ENCODE peak calls at places on chromosomes 16 and 17, in ten cellular contexts. D, C, Z, M, W, F, N, T, H and I are unnamed samples.

GRCh38 chr17:80947200-80947940 is 44.3 kb upstream of the CHMP6 start:
- DNase-seq in D (no peak), C (no peak), Z (peak; percentile 33), M (no peak), W (peak; percentile 5), F (peak; percentile 50), N (no peak), T (no peak), H (no peak), I (no peak)

GRCh38 chr17:42676424-42677011 is at the start of gene PLEKHH3:
- DNase-seq in D (peak; percentile 59), C (no peak), Z (no peak), M (no peak), W (no peak), F (no peak), N (peak; percentile 69), T (no peak), H (peak; percentile 85), I (no peak)

GRCh38 chr16:23379707-23380106 is 73.3 kb downstream of the COG7 start:
- DNase-seq in D (no peak), C (no peak), Z (no peak), M (no peak), W (no peak), F (peak; percentile 69), N (no peak), T (no peak), H (no peak), I (no peak)

GRCh38 chr17:3848229-3848628 is 2.2 kb upstream of the NCBP3 start:
- DNase-seq in D (no peak), C (no peak), Z (no peak), M (no peak), W (no peak), F (no peak), N (no peak), T (no peak), H (no peak), I (no peak)

GRCh38 chr17:52158450-52159042 is at the start of gene CA10:
- DNase-seq in D (no peak), C (no peak), Z (no peak), M (no peak), W (no peak), F (peak; percentile 59), N (no peak), T (no peak), H (peak; percentile 81), I (no peak)

GRCh38 chr17:65332375-65332774 is 195.2 kb downstream of the RGS9 start:
- DNase-seq in D (no peak), C (peak; percentile 2), Z (no peak), M (no peak), W (no peak), F (no peak), N (no peak), T (no peak), H (no peak), I (no peak)

GRCh38 chr17:79258843-79259242 is 184.2 kb downstream of the ENGASE start:
- DNase-seq in D (no peak), C (no peak), Z (no peak), M (no peak), W (no peak), F (no peak), N (no peak), T (no peak), H (no peak), I (no peak)

GRCh38 chr17:3534881-3535252 is 22.7 kb downstream of the TRPV3 start:
- DNase-seq in D (no peak), C (no peak), Z (peak; percentile 64), M (no peak), W (no peak), F (no peak), N (no peak), T (no peak), H (no peak), I (no peak)

GRCh38 chr16:74169687-74170522 is 126.7 kb upstream of the PSMD7 start:
- DNase-seq in D (no peak), C (peak; percentile 71), Z (no peak), M (no peak), W (no peak), F (no peak), N (no peak), T (no peak), H (no peak), I (no peak)

GRCh38 chr17:33385133-33385532 is 92.0 kb upstream of the ASIC2 start:
- DNase-seq in D (no peak), C (no peak), Z (no peak), M (no peak), W (no peak), F (no peak), N (no peak), T (no peak), H (no peak), I (no peak)

GRCh38 chr17:33385713-33386112 is 92.6 kb upstream of the ASIC2 start:
- DNase-seq in D (no peak), C (no peak), Z (no peak), M (no peak), W (no peak), F (no peak), N (no peak), T (no peak), H (no peak), I (no peak)

GRCh38 chr17:33389506-33390141 is 96.5 kb upstream of the ASIC2 start:
- DNase-seq in D (no peak), C (no peak), Z (no peak), M (no peak), W (no peak), F (no peak), N (no peak), T (no peak), H (no peak), I (no peak)

GRCh38 chr17:33387406-33387805 is 94.3 kb upstream of the ASIC2 start:
- DNase-seq in D (no peak), C (no peak), Z (no peak), M (no peak), W (no peak), F (no peak), N (no peak), T (no peak), H (no peak), I (no peak)

DNA sequence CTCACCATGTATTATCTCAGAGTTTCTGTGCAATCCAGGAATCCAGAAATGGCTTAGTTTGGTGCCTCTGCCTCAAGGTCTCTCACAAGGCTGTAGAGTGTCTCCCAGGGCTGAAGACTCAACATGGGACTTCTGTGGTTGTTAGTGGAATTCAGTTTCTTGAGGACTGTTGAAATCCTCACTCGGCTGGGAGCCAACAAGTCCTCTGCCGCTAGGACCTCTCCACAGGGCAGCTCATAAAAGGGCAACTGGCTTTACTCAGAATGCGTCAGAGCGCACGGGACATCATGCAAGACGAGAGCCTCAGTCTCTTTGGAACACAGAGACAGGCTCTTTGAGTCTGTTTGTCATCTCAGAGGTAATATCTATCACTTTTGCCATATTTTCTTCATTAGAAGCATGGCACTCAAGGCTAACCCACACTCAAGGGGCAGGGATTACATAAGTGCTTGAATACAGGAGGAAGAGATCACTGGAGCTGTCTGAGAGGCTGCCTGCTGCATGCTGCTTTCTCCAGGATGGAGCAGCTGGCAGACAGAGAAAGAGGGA is 97.5 kb upstream of the ASIC2 start:
- DNase-seq in D (no peak), C (no peak), Z (no peak), M (no peak), W (no peak), F (no peak), N (no peak), T (no peak), H (no peak), I (no peak)
- H3K4me3 ChIP-seq in D (no peak overlapping the region), C (no peak overlapping the region), Z (no peak overlapping the region), M (no peak overlapping the region), W (no peak overlapping the region), F (no peak overlapping the region), N (no peak overlapping the region), T (no peak overlapping the region), H (no peak overlapping the region), I (no peak overlapping the region)

DNA sequence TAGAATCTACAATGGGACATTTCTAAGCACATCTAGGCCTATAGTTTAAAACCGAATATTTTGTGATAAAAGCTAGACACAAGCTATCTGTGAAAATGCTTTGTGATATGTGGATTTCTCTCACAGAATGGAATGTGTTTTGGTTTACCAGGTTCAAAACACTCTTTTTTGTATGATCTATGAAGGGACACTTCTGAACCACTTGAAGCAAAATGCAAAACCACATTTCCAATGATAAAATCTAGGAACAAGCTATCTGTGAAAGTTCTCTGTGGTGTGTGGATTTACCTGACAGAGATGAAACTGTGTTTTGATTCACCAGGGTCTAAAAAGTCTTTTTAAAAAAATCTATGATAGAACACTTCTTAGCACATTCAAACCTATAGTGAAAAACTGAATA is 2192.4 kb downstream of the TP53TG3F start:
- DNase-seq in D (no peak), C (no peak), Z (no peak), M (no peak), W (no peak), F (no peak), N (no peak), T (no peak), H (no peak), I (no peak)
- H3K9me3 ChIP-seq in D (peaks cover 18% of the 10 kb centered on the region), C (no peaks in the 10 kb centered on the region), Z (no peaks in the 10 kb centered on the region), M (no peaks in the 10 kb centered on the region), W (no peaks in the 10 kb centered on the region), F (peaks cover 54% of the 10 kb centered on the region), N (no peaks in the 10 kb centered on the region), T (no peaks in the 10 kb centered on the region), H (peaks cover 47% of the 10 kb centered on the region), I (no peaks in the 10 kb centered on the region)

DNA sequence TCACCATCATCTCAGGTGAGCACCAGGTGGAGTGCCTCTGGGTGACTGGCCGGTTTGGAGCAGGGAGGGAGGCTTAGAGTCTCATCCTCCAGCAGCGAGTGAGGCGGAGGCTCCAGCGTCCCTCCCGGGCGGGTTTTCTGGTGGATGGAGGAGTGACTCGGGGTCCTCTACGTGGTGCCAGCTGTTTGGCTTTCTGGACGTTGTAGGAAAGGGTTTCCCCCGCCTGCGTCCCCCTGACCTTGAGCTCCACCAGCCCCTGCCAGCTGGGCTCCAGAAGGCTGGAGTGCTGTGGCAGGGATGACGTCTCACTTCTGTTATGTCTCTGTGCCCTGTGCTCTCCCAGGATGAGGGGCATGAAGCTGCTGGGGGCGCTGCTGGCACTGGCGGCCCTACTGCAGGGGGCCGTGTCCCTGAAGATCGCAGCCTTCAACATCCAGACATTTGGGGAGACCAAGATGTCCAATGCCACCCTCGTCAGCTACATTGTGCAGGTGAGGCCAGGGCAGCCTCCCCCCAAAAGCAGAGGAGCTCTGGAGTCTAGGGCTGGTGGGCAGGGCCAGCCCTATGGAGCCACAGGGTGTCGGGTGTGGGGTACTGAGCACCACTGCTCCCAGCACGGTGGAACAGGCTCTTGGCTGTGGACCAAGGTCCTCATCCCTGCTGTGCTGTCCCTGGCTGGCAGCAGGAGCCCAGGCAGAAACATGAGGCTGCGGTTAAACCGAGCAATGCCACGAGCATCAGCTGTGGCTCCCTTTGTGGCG is 719 bp downstream of the DNASE1 start:
- DNase-seq in D (no peak), C (no peak), Z (peak; percentile 37), M (no peak), W (peak; percentile 15), F (peak; percentile 65), N (no peak), T (no peak), H (no peak), I (no peak)
- H3K27ac ChIP-seq in D (peak overlapping the region; percentile 51), C (no peak overlapping the region), Z (no peak overlapping the region), M (no peak overlapping the region), W (no peak overlapping the region), F (no peak overlapping the region), N (no peak overlapping the region), T (no peak overlapping the region), H (no peak overlapping the region), I (no peak overlapping the region)

DNA sequence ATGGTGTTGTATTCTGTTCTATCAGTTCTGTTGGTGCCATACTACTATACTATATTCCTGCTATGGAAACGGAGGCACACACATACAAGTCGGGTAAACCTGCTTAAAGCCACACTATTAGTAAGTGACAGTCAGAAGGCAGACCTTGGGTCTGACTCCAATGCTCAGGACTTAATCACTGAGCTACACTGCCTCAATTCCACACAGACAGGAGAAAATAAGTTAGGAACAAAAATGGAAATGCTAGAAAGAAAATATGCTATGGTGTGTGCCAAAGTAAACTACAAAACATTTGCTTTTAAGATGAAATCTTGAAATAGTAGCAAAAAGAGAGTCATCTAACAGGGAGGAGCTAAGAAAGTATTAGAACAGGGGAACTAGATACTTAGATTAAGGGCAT is 48.1 kb downstream of the MYO1D start:
- DNase-seq in D (no peak), C (no peak), Z (no peak), M (no peak), W (no peak), F (no peak), N (no peak), T (no peak), H (no peak), I (no peak)
- H3K4me3 ChIP-seq in D (no peak overlapping the region), C (no peak overlapping the region), Z (no peak overlapping the region), M (no peak overlapping the region), W (no peak overlapping the region), F (no peak overlapping the region), N (no peak overlapping the region), T (no peak overlapping the region), H (no peak overlapping the region), I (no peak overlapping the region)